ENCODE peak calls at places on chromosome 6, in six cellular contexts. Q is HepG2, N is epithelial cell of prostate, Z is Panc1, B is left colon, H is NCI-H2171. R is an unnamed sample.

GRCh38 chr6:33960345-33961313 is 156.8 kb upstream of the MLN start:
- DNase-seq in Q (no peak), N (no peak), Z (no peak), B (no peak), H (no peak), R (no peak)

GRCh38 chr6:73586416-73586974 is 65.7 kb upstream of the EEF1A1 start:
- DNase-seq in Q (no peak), N (no peak), Z (no peak), B (no peak), H (no peak), R (no peak)

GRCh38 chr6:94680672-94681212 is 896.6 kb upstream of the MANEA start:
- DNase-seq in Q (no peak), N (no peak), Z (no peak), B (no peak), H (no peak), R (no peak)

GRCh38 chr6:143510991-143511891 is at the start of gene FUCA2:
- DNase-seq in Q (peak), N (peak), Z (peak), B (peak), H (peak), R (peak)

GRCh38 chr6:24125980-24126379 is at the start of gene NRSN1:
- DNase-seq in Q (peak), N (no peak), Z (no peak), B (peak), H (peak), R (no peak)

GRCh38 chr6:38163186-38164130 is 343.9 kb downstream of the ZFAND3 start:
- DNase-seq in Q (no peak), N (no peak), Z (no peak), B (no peak), H (no peak), R (no peak)

GRCh38 chr6:54860739-54861138 is 14.2 kb downstream of the FAM83B start:
- DNase-seq in Q (no peak), N (peak), Z (no peak), B (no peak), H (no peak), R (no peak)

GRCh38 chr6:52491203-52492069 is 71.3 kb downstream of the EFHC1 start:
- DNase-seq in Q (no peak), N (no peak), Z (no peak), B (no peak), H (no peak), R (no peak)

GRCh38 chr6:157193443-157193996 is 129.8 kb downstream of the TMEM242 start:
- DNase-seq in Q (no peak), N (no peak), Z (no peak), B (no peak), H (no peak), R (no peak)

GRCh38 chr6:20192625-20193024 is 19.6 kb downstream of the MBOAT1 start:
- DNase-seq in Q (no peak), N (no peak), Z (no peak), B (no peak), H (no peak), R (no peak)

GRCh38 chr6:10033223-10033829 is 381.5 kb downstream of the TFAP2A start:
- DNase-seq in Q (peak), N (peak), Z (peak), B (no peak), H (no peak), R (no peak)

GRCh38 chr6:35678021-35678654 is 10.6 kb downstream of the FKBP5 start:
- DNase-seq in Q (no peak), N (no peak), Z (no peak), B (no peak), H (no peak), R (no peak)

GRCh38 chr6:11324453-11325023 is 92.1 kb upstream of the NEDD9 start:
- DNase-seq in Q (no peak), N (no peak), Z (no peak), B (no peak), H (no peak), R (peak)

GRCh38 chr6:156795825-156796224 is 18.6 kb downstream of the ARID1B start:
- DNase-seq in Q (no peak), N (no peak), Z (no peak), B (peak), H (no peak), R (no peak)

R was measured in stimulated activated CD8-positive, alpha-beta memory T cell treated with anti-CD3 and anti-CD28 coated beads, Interleukin-7, amount 100 ng/mL, for 4 hours.